ENCODE peak calls at places on chromosomes 3 and 15, in five cellular contexts. L is K562; F is CD8-positive, alpha-beta memory T cell; X is NT2/D1; J is HCT116. S is an unnamed sample. For H3K27me3, the result is how much of the 10 kb centered on the place peaks cover.

GRCh38 chr15:80180986-80181385 is 28.2 kb downstream of the FAH start:
- DNase-seq in L (no peak), F (no peak), X (no peak), J (no peak), S (no peak)

GRCh38 chr15:25179673-25180511 is 225.1 kb downstream of the SNRPN start:
- DNase-seq in L (no peak), F (no peak), X (no peak), J (no peak), S (no peak)

GRCh38 chr3:111336511-111336910 is 205.5 kb upstream of the CD96 start:
- DNase-seq in L (no peak), F (no peak), X (no peak), J (no peak), S (no peak)

GRCh38 chr3:32147935-32148334 is 41.5 kb downstream of the GPD1L start:
- DNase-seq in L (no peak), F (no peak), X (no peak), J (no peak), S (no peak)

GRCh38 chr3:176934698-176935097 is 262.6 kb downstream of the TBL1XR1 start:
- DNase-seq in L (no peak), F (no peak), X (no peak), J (no peak), S (no peak)

GRCh38 chr15:90413411-90414379 is 25.7 kb downstream of the IQGAP1 start:
- DNase-seq in L (no peak), F (no peak), X (peak), J (no peak), S (no peak)

GRCh38 chr3:9732080-9732752 is 681 bp downstream of the BRPF1 start:
- DNase-seq in L (peak), F (peak), X (no peak), J (no peak), S (no peak)

GRCh38 chr3:193874997-193875593 is 260.9 kb upstream of the HES1 start:
- DNase-seq in L (no peak), F (no peak), X (no peak), J (no peak), S (no peak)

GRCh38 chr15:34987623-34987981 is 485 bp downstream of the ZNF770 start:
- DNase-seq in L (peak), F (no peak), X (no peak), J (no peak), S (no peak)

GRCh38 chr3:178485756-178486155 is 50.5 kb upstream of the KCNMB2 start:
- DNase-seq in L (no peak), F (no peak), X (no peak), J (no peak), S (no peak)

GRCh38 chr3:39401983-39402382 is 4.5 kb upstream of the RPSA start:
- DNase-seq in L (no peak), F (no peak), X (no peak), J (no peak), S (no peak)

GRCh38 chr3:119600732-119601131 is 3.0 kb downstream of the PLA1A start:
- DNase-seq in L (peak), F (no peak), X (no peak), J (peak), S (no peak)

GRCh38 chr3:160340351-160340750 is 58.7 kb downstream of the IFT80 start:
- DNase-seq in L (no peak), F (no peak), X (no peak), J (no peak), S (no peak)

GRCh38 chr15:62941719-62942118 is 100.8 kb upstream of the TPM1 start:
- DNase-seq in L (no peak), F (no peak), X (no peak), J (no peak), S (no peak)

GRCh38 chr15:34886134-34886533 is 83.4 kb downstream of the AQR start:
- DNase-seq in L (no peak), F (no peak), X (no peak), J (no peak), S (no peak)

GRCh38 chr15:77034620-77035467 is 36.1 kb downstream of the TSPAN3 start:
- DNase-seq in L (peak), F (peak), X (no peak), J (no peak), S (no peak)

GRCh38 chr15:33641069-33641468 is 327.2 kb upstream of the CHRM5 start:
- DNase-seq in L (no peak), F (no peak), X (no peak), J (no peak), S (no peak)

GRCh38 chr15:69555080-69555479 is 102.5 kb downstream of the RPLP1 start:
- DNase-seq in L (no peak), F (no peak), X (no peak), J (no peak), S (no peak)

GRCh38 chr15:87710406-87710805 is 546.1 kb downstream of the NTRK3 start:
- DNase-seq in L (no peak), F (no peak), X (no peak), J (no peak), S (peak)

GRCh38 chr3:195129644-195130492 is 141.1 kb downstream of the XXYLT1 start:
- DNase-seq in L (no peak), F (no peak), X (no peak), J (no peak), S (no peak)

GRCh38 chr3:44045476-44046275 is 196.0 kb upstream of the TOPAZ1 start:
- DNase-seq in L (peak), F (peak), X (no peak), J (no peak), S (no peak)

GRCh38 chr15:88491158-88491557 is 23.6 kb downstream of the MRPS11 start:
- DNase-seq in L (no peak), F (no peak), X (no peak), J (no peak), S (no peak)

GRCh38 chr3:113285741-113286140 is 74.4 kb downstream of the BOC start:
- DNase-seq in L (no peak), F (no peak), X (no peak), J (no peak), S (no peak)

GRCh38 chr3:151552589-151552988 is 91.7 kb upstream of the IGSF10 start:
- DNase-seq in L (no peak), F (no peak), X (no peak), J (no peak), S (no peak)

GRCh38 chr15:44662478-44663409 is 718 bp downstream of the SPG11 start:
- DNase-seq in L (peak), F (peak), X (peak), J (peak), S (no peak)

GRCh38 chr15:38514601-38515000 is 50.0 kb downstream of the RASGRP1 start:
- DNase-seq in L (no peak), F (no peak), X (no peak), J (no peak), S (no peak)

GRCh38 chr3:185680216-185680615 is 94.1 kb downstream of the SENP2 start:
- DNase-seq in L (no peak), F (no peak), X (no peak), J (no peak), S (no peak)

GRCh38 chr15:80679805-80680175 is 15.3 kb upstream of the ABHD17C start:
- DNase-seq in L (no peak), F (no peak), X (no peak), J (no peak), S (no peak)

GRCh38 chr15:89016549-89017041 is 71.7 kb upstream of the ABHD2 start:
- DNase-seq in L (no peak), F (no peak), X (no peak), J (peak), S (no peak)

GRCh38 chr3:20924646-20925395 is 738.8 kb upstream of the SGO1 start:
- DNase-seq in L (no peak), F (no peak), X (no peak), J (no peak), S (no peak)

GRCh38 chr15:67520276-67520975 is 505 bp upstream of the C15orf61 start:
- DNase-seq in L (no peak), F (no peak), X (no peak), J (no peak), S (no peak)

GRCh38 chr3:78913711-78914110 is 854.1 kb downstream of the ROBO1 start:
- DNase-seq in L (no peak), F (no peak), X (no peak), J (no peak), S (no peak)

GRCh38 chr3:80285370-80285769 is 517.6 kb upstream of the ROBO1 start:
- DNase-seq in L (no peak), F (no peak), X (no peak), J (no peak), S (no peak)

GRCh38 chr3:164752814-164753213 is 325.5 kb downstream of the SI start:
- DNase-seq in L (no peak), F (no peak), X (no peak), J (no peak), S (no peak)

GRCh38 chr3:195071916-195072820 is 198.8 kb downstream of the XXYLT1 start:
- DNase-seq in L (no peak), F (no peak), X (no peak), J (no peak), S (no peak)

GRCh38 chr15:70196314-70197291 is 98.9 kb upstream of the TLE3 start:
- DNase-seq in L (no peak), F (no peak), X (peak), J (no peak), S (peak)

GRCh38 chr3:55554621-55555020 is 67.5 kb upstream of the WNT5A start:
- DNase-seq in L (no peak), F (no peak), X (peak), J (no peak), S (no peak)

GRCh38 chr3:171660126-171660661 is 150.1 kb downstream of the PLD1 start:
- DNase-seq in L (no peak), F (no peak), X (no peak), J (no peak), S (no peak)

GRCh38 chr3:97719156-97719821 is 45.3 kb upstream of the ARL6 start:
- DNase-seq in L (peak), F (peak), X (peak), J (peak), S (peak)

DNA sequence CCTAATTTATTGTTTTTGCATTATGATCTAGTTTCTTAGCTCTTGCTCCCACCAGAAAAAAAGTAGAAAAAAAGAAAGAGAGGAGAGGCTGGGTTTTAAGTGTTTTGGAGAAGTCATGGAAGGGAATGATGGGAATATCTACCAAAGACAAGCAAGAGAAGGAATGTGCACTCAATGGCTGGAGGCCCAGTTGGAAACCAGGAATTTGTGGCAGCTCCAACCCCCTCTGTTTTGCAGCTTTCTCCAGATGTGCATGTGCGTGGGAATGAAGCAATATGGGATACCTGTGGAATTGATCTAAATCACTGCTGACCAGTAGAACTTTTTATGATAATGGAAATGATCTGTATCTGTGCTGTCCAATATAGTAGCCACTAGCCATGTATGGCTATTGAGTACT is 27.1 kb downstream of the EIF2AK4 start:
- DNase-seq in L (no peak), F (no peak), X (no peak), J (no peak), S (no peak)
- H3K27me3 ChIP-seq in L (under half), F (under half), X (under half), J (under half), S (under half)

DNA sequence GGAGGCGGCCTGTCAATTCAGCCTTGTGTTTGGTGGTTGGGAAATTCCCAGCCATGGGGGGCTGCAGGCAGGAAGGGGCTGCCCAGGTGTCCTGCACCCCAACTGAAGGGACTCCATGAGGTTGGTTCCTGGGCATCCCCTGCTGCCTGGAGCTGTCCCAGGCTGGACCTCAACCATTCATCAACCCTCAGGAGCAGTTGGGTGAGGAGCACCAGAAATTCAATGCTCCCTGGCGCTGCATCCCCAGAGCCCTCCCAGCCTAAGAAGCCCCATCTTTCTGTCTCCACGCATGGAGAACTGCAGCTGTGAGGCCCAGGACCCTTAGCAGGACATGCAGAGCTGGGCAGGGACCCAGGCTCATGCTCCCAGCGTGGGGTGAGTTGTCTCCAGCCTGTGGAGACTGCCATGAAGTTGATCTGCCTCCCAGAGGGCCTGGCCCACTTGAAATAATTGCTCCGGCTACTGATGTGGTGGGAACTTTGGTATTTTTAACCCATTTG is 8.0 kb upstream of the SEMA3B start:
- DNase-seq in L (no peak), F (no peak), X (no peak), J (no peak), S (no peak)
- H3K4me3 ChIP-seq in L (peak), F (no peak), X (peak), J (peak), S (no peak)

GRCh38 chr3:127153506-127153815 is 39.5 kb upstream of the PRR23E start:
- DNase-seq in L (no peak), F (no peak), X (no peak), J (no peak), S (no peak)

GRCh38 chr3:127159547-127159946 is 33.4 kb upstream of the PRR23E start:
- DNase-seq in L (no peak), F (no peak), X (no peak), J (no peak), S (no peak)

GRCh38 chr3:127158614-127159221 is 34.2 kb upstream of the PRR23E start:
- DNase-seq in L (no peak), F (no peak), X (no peak), J (no peak), S (no peak)

GRCh38 chr3:127156651-127157050 is 36.3 kb upstream of the PRR23E start:
- DNase-seq in L (no peak), F (no peak), X (no peak), J (no peak), S (no peak)

DNA sequence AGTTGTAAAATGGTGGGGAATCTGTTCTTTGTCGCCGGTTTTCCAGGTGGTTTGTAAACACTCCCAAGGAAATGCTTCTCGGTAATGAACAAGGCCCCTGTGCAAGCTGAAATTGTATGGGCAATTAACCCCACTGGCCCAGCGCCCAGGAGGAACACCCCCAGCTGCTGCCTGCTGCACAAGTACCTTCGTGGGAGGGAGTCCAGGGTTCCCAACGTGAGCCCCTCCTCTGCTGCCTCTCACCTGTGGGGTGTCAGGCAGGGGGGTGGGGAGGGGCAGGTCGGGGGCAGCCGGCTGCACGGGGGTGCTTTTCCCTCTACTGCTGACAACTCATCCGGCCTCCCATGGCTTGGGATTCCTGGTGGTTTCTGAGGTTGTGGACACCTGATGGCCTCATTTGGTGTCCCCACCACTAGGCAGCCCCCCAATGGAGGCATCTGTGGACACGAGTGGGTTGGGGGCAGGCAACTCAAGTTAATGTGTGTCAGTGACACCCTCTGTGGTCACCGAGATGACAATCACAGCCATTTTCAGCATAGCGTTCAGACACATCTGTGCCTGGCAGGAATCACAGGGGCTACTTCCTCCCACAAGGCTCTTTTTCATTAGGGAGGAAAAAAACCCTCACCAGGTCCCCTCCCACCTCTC is 35.6 kb upstream of the PRR23E start:
- DNase-seq in L (no peak), F (no peak), X (no peak), J (no peak), S (no peak)
- H3K27me3 ChIP-seq in L (under half), F (under half), X (under half), J (under half), S (under half)

GRCh38 chr3:123661973-123662372 is 77.1 kb upstream of the HACD2 start:
- DNase-seq in L (no peak), F (no peak), X (no peak), J (no peak), S (no peak)

GRCh38 chr3:123658860-123659221 is 74.0 kb upstream of the HACD2 start:
- DNase-seq in L (no peak), F (no peak), X (no peak), J (no peak), S (no peak)

GRCh38 chr3:123658118-123658859 is 73.4 kb upstream of the HACD2 start:
- DNase-seq in L (no peak), F (no peak), X (no peak), J (no peak), S (no peak)

GRCh38 chr3:123660900-123661299 is 76.0 kb upstream of the HACD2 start:
- DNase-seq in L (no peak), F (no peak), X (no peak), J (no peak), S (peak)

GRCh38 chr3:123660276-123660675 is 75.4 kb upstream of the HACD2 start:
- DNase-seq in L (no peak), F (no peak), X (no peak), J (no peak), S (no peak)
- H3K4me3 ChIP-seq in L (no peak), F (no peak), X (no peak), J (no peak), S (no peak)

GRCh38 chr3:115990669-115991068 is 367.4 kb downstream of the GAP43 start:
- DNase-seq in L (no peak), F (no peak), X (no peak), J (no peak), S (no peak)

GRCh38 chr3:115986555-115987207 is 363.4 kb downstream of the GAP43 start:
- DNase-seq in L (peak), F (no peak), X (no peak), J (peak), S (no peak)

DNA sequence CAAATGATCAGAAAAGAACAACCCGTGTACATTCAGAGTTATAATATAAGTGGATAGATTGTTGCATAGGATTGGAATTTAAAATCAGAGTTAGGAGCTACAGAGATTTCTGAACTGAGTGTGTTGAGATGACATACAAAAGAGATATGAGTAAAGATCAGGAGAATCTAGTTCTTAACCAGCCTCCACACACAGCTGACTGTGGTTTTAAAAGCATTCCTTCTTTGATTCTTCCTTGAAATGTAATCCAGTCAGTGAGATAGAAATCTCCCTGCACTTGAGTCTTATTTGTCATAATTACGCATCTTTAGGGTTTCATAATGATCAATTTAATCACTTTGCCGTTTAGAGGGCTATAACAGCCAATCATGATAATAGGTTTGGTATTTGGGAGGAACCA is 366.6 kb downstream of the GAP43 start:
- DNase-seq in L (no peak), F (no peak), X (no peak), J (no peak), S (peak)
- H3K27me3 ChIP-seq in L (under half), F (under half), X (under half), J (under half), S (under half)

GRCh38 chr15:57220220-57220619 is 156.1 kb upstream of the CGNL1 start:
- DNase-seq in L (no peak), F (no peak), X (no peak), J (no peak), S (peak)
- H3K4me3 ChIP-seq in L (no peak), F (no peak), X (no peak), J (no peak), S (peak)

GRCh38 chr3:149615731-149616221 is 42.0 kb downstream of the WWTR1 start:
- DNase-seq in L (peak), F (no peak), X (no peak), J (no peak), S (no peak)
- H3K27me3 ChIP-seq in L (under half), F (under half), X (under half), J (under half), S (under half)

GRCh38 chr3:77326586-77326985 is 286.7 kb downstream of the ROBO2 start:
- DNase-seq in L (no peak), F (no peak), X (no peak), J (no peak), S (no peak)
- H3K4me3 ChIP-seq in L (no peak), F (no peak), X (no peak), J (no peak), S (no peak)

GRCh38 chr3:15155840-15156360 is 50.1 kb upstream of the CAPN7 start:
- DNase-seq in L (no peak), F (no peak), X (no peak), J (no peak), S (no peak)
- H3K27me3 ChIP-seq in L (under half), F (under half), X (under half), J (under half), S (under half)

DNA sequence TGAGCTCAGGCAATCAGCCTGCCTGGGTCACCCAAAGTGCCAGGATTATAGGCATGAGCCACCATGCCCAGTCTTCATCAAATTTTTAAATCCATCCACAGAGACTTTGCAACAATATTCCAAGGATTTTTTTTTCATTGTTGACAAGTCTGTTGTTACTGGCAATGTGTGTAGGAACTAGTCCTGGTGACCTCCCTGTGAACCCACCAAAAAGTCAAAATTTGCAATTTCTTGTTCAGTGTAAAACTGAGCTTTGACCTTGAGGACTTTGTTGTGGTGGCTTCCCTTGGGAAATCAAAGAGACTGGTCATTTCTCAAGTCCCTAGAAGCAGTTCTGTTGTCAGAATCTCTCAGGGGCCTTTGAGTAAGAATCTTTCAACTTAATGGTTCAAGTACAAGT is 36.9 kb upstream of the COL8A1 start:
- DNase-seq in L (no peak), F (no peak), X (no peak), J (no peak), S (no peak)
- H3K4me3 ChIP-seq in L (no peak), F (no peak), X (no peak), J (no peak), S (no peak)

S was measured in AG04450.